ENCODE peak calls at places on chromosome 11, in ten cellular contexts. T is AG10803, X is Calu3, G is glutamatergic neuron, K is nephron progenitor cell, M is cardiac muscle cell, E is lung, Z is left ventricle myocardium inferior, U is GM13976, F is AG09309. V is an unnamed sample.
A peak's percentile ranks its signal among the peaks of the same experiment; 100 is the strongest.

GRCh38 chr11:16292167-16292859 is 64.0 kb downstream of the SOX6 start:
- DNase-seq in T (no peak), X (no peak), G (no peak), K (no peak), M (no peak), E (no peak), Z (no peak), U (no peak), F (no peak), V (no peak)

GRCh38 chr11:96486890-96487633 is 97.2 kb downstream of the JRKL start:
- DNase-seq in T (no peak), X (peak; percentile 52), G (no peak), K (peak; percentile 34), M (peak; percentile 17), E (peak; percentile 39), Z (no peak), U (no peak), F (no peak), V (no peak)

GRCh38 chr11:77515483-77515882 is 41.6 kb upstream of the PAK1 start:
- DNase-seq in T (no peak), X (peak; percentile 49), G (no peak), K (no peak), M (no peak), E (no peak), Z (no peak), U (no peak), F (no peak), V (no peak)

GRCh38 chr11:19889531-19889930 is 176.9 kb downstream of the NAV2 start:
- DNase-seq in T (peak; percentile 54), X (no peak), G (no peak), K (no peak), M (no peak), E (no peak), Z (no peak), U (no peak), F (no peak), V (no peak)

GRCh38 chr11:93547028-93547427 is 3.8 kb upstream of the SMCO4 start:
- DNase-seq in T (no peak), X (no peak), G (no peak), K (no peak), M (no peak), E (no peak), Z (no peak), U (no peak), F (no peak), V (no peak)

GRCh38 chr11:30879322-30880020 is 293.3 kb upstream of the MPPED2 start:
- DNase-seq in T (no peak), X (no peak), G (no peak), K (no peak), M (peak; percentile 58), E (no peak), Z (no peak), U (no peak), F (no peak), V (no peak)

GRCh38 chr11:108199446-108200321 is 22.8 kb downstream of the NPAT start:
- DNase-seq in T (peak; percentile 42), X (peak; percentile 27), G (no peak), K (no peak), M (no peak), E (peak; percentile 38), Z (no peak), U (peak; percentile 83), F (peak; percentile 16), V (no peak)

GRCh38 chr11:98862169-98862568 is 158.6 kb upstream of the CNTN5 start:
- DNase-seq in T (no peak), X (no peak), G (no peak), K (no peak), M (no peak), E (no peak), Z (no peak), U (no peak), F (no peak), V (no peak)

GRCh38 chr11:15106201-15106965 is 8.3 kb upstream of the INSC start:
- DNase-seq in T (peak; percentile 75), X (peak; percentile 19), G (no peak), K (no peak), M (no peak), E (no peak), Z (no peak), U (no peak), F (peak; percentile 43), V (no peak)

GRCh38 chr11:20672575-20672974 is 3.2 kb downstream of the NELL1 start:
- DNase-seq in T (no peak), X (peak; percentile 16), G (no peak), K (no peak), M (peak; percentile 36), E (no peak), Z (no peak), U (no peak), F (no peak), V (no peak)

GRCh38 chr11:80241766-80242165 is 800.9 kb upstream of the TENM4 start:
- DNase-seq in T (no peak), X (no peak), G (no peak), K (no peak), M (no peak), E (no peak), Z (no peak), U (no peak), F (no peak), V (no peak)

GRCh38 chr11:118901494-118902335 is 18.0 kb downstream of the CXCR5 start:
- DNase-seq in T (no peak), X (no peak), G (no peak), K (no peak), M (no peak), E (no peak), Z (no peak), U (no peak), F (no peak), V (no peak)

GRCh38 chr11:42772886-42773285 is 538.9 kb upstream of the API5 start:
- DNase-seq in T (no peak), X (no peak), G (no peak), K (no peak), M (no peak), E (no peak), Z (no peak), U (no peak), F (no peak), V (no peak)

GRCh38 chr11:42766191-42766590 is 545.6 kb upstream of the API5 start:
- DNase-seq in T (no peak), X (no peak), G (no peak), K (no peak), M (no peak), E (no peak), Z (no peak), U (no peak), F (no peak), V (no peak)

GRCh38 chr11:42768576-42768975 is 543.2 kb upstream of the API5 start:
- DNase-seq in T (no peak), X (no peak), G (no peak), K (no peak), M (no peak), E (no peak), Z (no peak), U (no peak), F (no peak), V (no peak)

GRCh38 chr11:42764936-42765335 is 546.9 kb upstream of the API5 start:
- DNase-seq in T (no peak), X (no peak), G (no peak), K (no peak), M (no peak), E (no peak), Z (no peak), U (no peak), F (no peak), V (no peak)

GRCh38 chr11:42770444-42771065 is 541.2 kb upstream of the API5 start:
- DNase-seq in T (peak; percentile 26), X (no peak), G (peak; percentile 40), K (peak; percentile 32), M (peak; percentile 40), E (no peak), Z (no peak), U (peak; percentile 24), F (no peak), V (no peak)
- TF ChIP-seq CTCF in T (peak; percentile 69), X (no peak), G (peak; percentile 88), K (peak; percentile 73), M (peak; percentile 42), E (peak; percentile 21), Z (peak; percentile 80), U (peak; percentile 72), F (no peak), V (peak; percentile 1)

DNA sequence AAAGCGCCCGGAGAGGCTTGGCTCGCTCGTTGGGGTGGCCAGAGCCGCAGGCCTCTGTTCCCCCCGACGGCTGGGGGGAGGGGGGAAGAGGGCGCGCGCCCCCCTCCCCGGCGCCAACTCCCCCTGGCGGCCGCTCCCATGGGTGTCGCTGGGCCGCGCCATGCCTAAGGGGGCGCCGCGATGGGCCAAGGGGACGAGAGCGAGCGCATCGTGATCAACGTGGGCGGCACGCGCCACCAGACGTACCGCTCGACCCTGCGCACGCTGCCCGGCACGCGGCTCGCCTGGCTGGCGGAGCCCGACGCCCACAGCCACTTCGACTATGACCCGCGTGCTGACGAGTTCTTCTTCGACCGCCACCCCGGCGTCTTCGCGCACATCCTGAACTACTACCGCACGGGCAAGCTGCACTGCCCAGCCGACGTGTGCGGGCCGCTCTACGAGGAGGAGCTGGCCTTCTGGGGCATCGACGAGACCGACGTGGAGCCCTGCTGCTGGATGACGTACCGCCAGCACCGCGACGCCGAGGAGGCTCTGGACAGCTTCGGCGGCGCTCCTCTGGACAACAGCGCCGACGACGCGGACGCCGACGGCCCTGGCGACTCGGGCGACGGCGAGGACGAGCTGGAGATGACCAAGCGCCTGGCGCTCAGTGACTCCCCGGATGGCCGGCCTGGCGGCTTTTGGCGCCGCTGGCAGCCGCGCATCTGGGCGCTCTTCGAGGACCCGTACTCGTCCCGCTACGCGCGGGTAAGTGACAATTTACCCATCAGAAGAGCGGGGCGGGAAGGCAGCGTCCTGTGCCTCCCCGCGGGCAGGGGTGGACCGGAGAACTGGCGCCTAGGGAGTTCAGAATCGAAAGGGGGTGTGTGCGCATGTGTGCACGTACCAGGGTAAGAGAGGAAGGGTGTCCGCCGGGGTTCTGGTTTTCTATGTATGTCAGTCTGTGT is 1.5 kb downstream of the KCNC1 start:
- DNase-seq in T (no peak), X (no peak), G (peak; percentile 63), K (peak; percentile 46), M (no peak), E (no peak), Z (no peak), U (no peak), F (no peak), V (no peak)
- TF ChIP-seq CTCF in T (no peak), X (no peak), G (peak; percentile 82), K (peak; percentile 43), M (peak; percentile 27), E (no peak), Z (peak; percentile 20), U (no peak), F (peak; percentile 11), V (peak; percentile 5)

DNA sequence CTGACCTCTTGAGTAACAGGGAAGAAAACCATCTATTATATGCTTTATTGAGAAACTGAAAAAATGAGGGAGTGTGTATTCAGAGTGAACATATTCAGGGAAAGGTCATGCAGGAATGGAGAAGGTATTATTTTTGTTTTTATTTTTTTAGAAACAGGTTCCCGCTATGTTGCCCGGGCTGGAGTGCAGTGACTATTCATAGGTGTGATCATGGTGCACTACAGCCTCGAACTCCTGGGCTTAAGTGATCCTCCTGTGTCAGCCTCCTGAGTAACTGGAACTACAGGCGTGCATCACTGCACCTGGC is 8.7 kb upstream of the RCE1 start:
- DNase-seq in T (no peak), X (no peak), G (no peak), K (no peak), M (no peak), E (no peak), Z (no peak), U (no peak), F (no peak), V (no peak)
- TF ChIP-seq CTCF in T (no peak), X (no peak), G (peak; percentile 7), K (peak; percentile 5), M (no peak), E (no peak), Z (no peak), U (no peak), F (no peak), V (no peak)

GRCh38 chr11:107123022-107123421 is 104.7 kb upstream of the GUCY1A2 start:
- DNase-seq in T (no peak), X (no peak), G (no peak), K (no peak), M (no peak), E (no peak), Z (no peak), U (no peak), F (no peak), V (no peak)
- TF ChIP-seq CTCF in T (no peak), X (no peak), G (no peak), K (no peak), M (peak; percentile 14), E (no peak), Z (no peak), U (no peak), F (peak; percentile 18), V (no peak)

V was measured in AG09319.